ENCODE peak calls at places on chromosomes 2 and 18, in nine cellular contexts. X is fibroblast of mammary gland; Y is heart right ventricle; B is cardiac fibroblast; D is kidney tubule cell; P is psoas muscle; O is NCI-H1105; F is activated CD4-positive, alpha-beta T cell treated with anti-CD3 and anti-CD28 coated beads for 24 hours; T is EH. Z is an unnamed sample.

GRCh38 chr2:210955591-210955990 is 399.2 kb downstream of the CPS1 start:
- DNase-seq in X (peak), Y (no peak), B (peak), D (peak), P (no peak), O (no peak), F (no peak), T (no peak), Z (no peak)

GRCh38 chr18:32373995-32374394 is 96.7 kb downstream of the GAREM1 start:
- DNase-seq in X (peak), Y (peak), B (peak), D (peak), P (no peak), O (peak), F (no peak), T (peak), Z (peak)

GRCh38 chr18:48927286-48928080 is 23.3 kb downstream of the SMAD7 start:
- DNase-seq in X (no peak), Y (no peak), B (no peak), D (no peak), P (no peak), O (no peak), F (no peak), T (no peak), Z (peak)

GRCh38 chr2:64766841-64767669 is 113.3 kb upstream of the SERTAD2 start:
- DNase-seq in X (peak), Y (no peak), B (peak), D (peak), P (no peak), O (no peak), F (no peak), T (peak), Z (peak)

GRCh38 chr18:46677609-46678470 is 20.8 kb upstream of the LOXHD1 start:
- DNase-seq in X (peak), Y (peak), B (no peak), D (peak), P (no peak), O (no peak), F (no peak), T (peak), Z (peak)

GRCh38 chr2:86213699-86214502 is 14.6 kb downstream of the MRPL35 start:
- DNase-seq in X (no peak), Y (no peak), B (peak), D (no peak), P (no peak), O (no peak), F (no peak), T (peak), Z (peak)

GRCh38 chr2:72004201-72004915 is 143.3 kb downstream of the CYP26B1 start:
- DNase-seq in X (no peak), Y (no peak), B (no peak), D (no peak), P (no peak), O (no peak), F (no peak), T (no peak), Z (no peak)

GRCh38 chr2:189601043-189601442 is 20.5 kb upstream of the SLC40A1 start:
- DNase-seq in X (peak), Y (no peak), B (peak), D (peak), P (no peak), O (no peak), F (no peak), T (peak), Z (peak)

GRCh38 chr18:43751203-43751602 is 473.9 kb upstream of the SYT4 start:
- DNase-seq in X (peak), Y (no peak), B (peak), D (peak), P (no peak), O (no peak), F (no peak), T (no peak), Z (peak)

GRCh38 chr2:196136151-196136550 is 35.2 kb downstream of the STK17B start:
- DNase-seq in X (no peak), Y (no peak), B (no peak), D (peak), P (no peak), O (no peak), F (no peak), T (peak), Z (no peak)

GRCh38 chr18:35331367-35332087 is 12.7 kb downstream of the ZNF24 start:
- DNase-seq in X (no peak), Y (no peak), B (peak), D (no peak), P (no peak), O (no peak), F (no peak), T (no peak), Z (no peak)

GRCh38 chr2:72824224-72824842 is 1.5 kb downstream of the EXOC6B start:
- DNase-seq in X (peak), Y (no peak), B (peak), D (peak), P (no peak), O (no peak), F (no peak), T (peak), Z (no peak)

GRCh38 chr2:42851186-42851585 is 58.8 kb upstream of the HAAO start:
- DNase-seq in X (no peak), Y (no peak), B (no peak), D (no peak), P (peak), O (no peak), F (no peak), T (no peak), Z (no peak)

GRCh38 chr2:221205103-221205502 is 367.0 kb downstream of the EPHA4 start:
- DNase-seq in X (no peak), Y (no peak), B (no peak), D (no peak), P (no peak), O (no peak), F (no peak), T (no peak), Z (peak)

GRCh38 chr2:219124379-219125110 is 36.1 kb downstream of the NHEJ1 start:
- DNase-seq in X (peak), Y (no peak), B (peak), D (peak), P (no peak), O (no peak), F (no peak), T (peak), Z (no peak)

GRCh38 chr2:26685943-26686839 is 6.3 kb upstream of the KCNK3 start:
- DNase-seq in X (no peak), Y (no peak), B (no peak), D (peak), P (no peak), O (peak), F (no peak), T (no peak), Z (peak)

GRCh38 chr2:49686291-49686690 is 532.0 kb upstream of the FSHR start:
- DNase-seq in X (no peak), Y (no peak), B (no peak), D (no peak), P (no peak), O (no peak), F (no peak), T (no peak), Z (no peak)

Z was measured in DMS53.